ENCODE peak calls at places on chromosomes 4 and X, in four cellular contexts. M is dorsolateral prefrontal cortex, V is Calu3, Y is WTC11. L is an unnamed sample.

GRCh38 chr4:187603093-187603395 is 392.5 kb upstream of the ZFP42 start:
- DNase-seq in V (no peak), M (no peak), Y (no peak), L (no peak)

GRCh38 chr4:94285666-94286065 is 57.0 kb downstream of the HPGDS start:
- DNase-seq in M (no peak), Y (no peak), V (no peak), L (no peak)

GRCh38 chrX:38220024-38220935 is at the start of gene SRPX:
- DNase-seq in Y (peak), V (peak), M (no peak), L (peak)

GRCh38 chr4:57910151-57910550 is 800.0 kb upstream of the IGFBP7 start:
- DNase-seq in Y (no peak), M (no peak), V (no peak), L (no peak)

GRCh38 chr4:179071120-179071519 is 1628.9 kb upstream of the AGA start:
- DNase-seq in V (no peak), Y (no peak), M (no peak), L (no peak)

GRCh38 chr4:150583287-150584197 is 1.6 kb downstream of the MAB21L2 start:
- DNase-seq in V (no peak), Y (peak), M (peak), L (peak)

GRCh38 chr4:185096032-185096653 is 46.9 kb upstream of the SLC25A4 start:
- DNase-seq in V (peak), M (no peak), Y (no peak), L (peak)

GRCh38 chrX:14753436-14753835 is 119.4 kb downstream of the FANCB start:
- DNase-seq in M (no peak), V (no peak), Y (no peak), L (no peak)

GRCh38 chr4:151865327-151865726 is 104.5 kb upstream of the GATB start:
- DNase-seq in V (no peak), Y (no peak), M (peak), L (no peak)

GRCh38 chrX:134642394-134642793 is 15.9 kb downstream of the PLAC1 start:
- DNase-seq in V (no peak), Y (no peak), M (no peak), L (no peak)

GRCh38 chr4:71254451-71255012 is 84.3 kb upstream of the SLC4A4 start:
- DNase-seq in Y (no peak), M (no peak), V (no peak), L (no peak)

GRCh38 chr4:55921093-55921492 is 27.7 kb upstream of the CEP135 start:
- DNase-seq in Y (no peak), V (no peak), M (no peak), L (no peak)

GRCh38 chrX:68146054-68146453 is 287.2 kb downstream of the OPHN1 start:
- DNase-seq in V (peak), M (no peak), Y (no peak), L (no peak)

GRCh38 chr4:10571896-10572295 is 112.7 kb downstream of the CLNK start:
- DNase-seq in M (no peak), Y (no peak), V (no peak), L (no peak)

GRCh38 chrX:74422029-74422352 is 698 bp downstream of the SLC16A2 start:
- DNase-seq in V (no peak), M (no peak), Y (no peak), L (no peak)

GRCh38 chr4:90546114-90546513 is 418.9 kb downstream of the CCSER1 start:
- DNase-seq in V (peak), Y (no peak), M (no peak), L (no peak)

GRCh38 chrX:154412468-154412867 is 1.1 kb downstream of the TAFAZZIN start:
- DNase-seq in V (no peak), M (no peak), Y (no peak), L (peak)

GRCh38 chr4:62260256-62260655 is 1060.1 kb downstream of the ADGRL3 start:
- DNase-seq in Y (no peak), M (no peak), V (no peak), L (no peak)

GRCh38 chr4:141028024-141028529 is 105.2 kb downstream of the RNF150 start:
- DNase-seq in M (no peak), V (no peak), Y (no peak), L (no peak)

GRCh38 chrX:12439396-12439795 is 301.1 kb downstream of the FRMPD4 start:
- DNase-seq in M (no peak), V (no peak), Y (no peak), L (no peak)

GRCh38 chr4:47484169-47484568 is 906 bp upstream of the ATP10D start:
- DNase-seq in V (no peak), Y (no peak), M (no peak), L (no peak)

GRCh38 chrX:2692221-2693122 is 1.4 kb downstream of the CD99 start:
- DNase-seq in Y (no peak), V (no peak), M (no peak), L (peak)

GRCh38 chr4:149166365-149166764 is 649.3 kb downstream of the IQCM start:
- DNase-seq in V (no peak), Y (no peak), M (no peak), L (no peak)

GRCh38 chr4:125382995-125383394 is 68.2 kb downstream of the FAT4 start:
- DNase-seq in M (no peak), V (no peak), Y (no peak), L (no peak)

GRCh38 chrX:41922694-41923171 is 621 bp downstream of the CASK start:
- DNase-seq in M (no peak), V (peak), Y (peak), L (peak)

GRCh38 chr4:120057416-120057815 is 9.2 kb downstream of the MAD2L1 start:
- DNase-seq in M (no peak), V (no peak), Y (no peak), L (no peak)

GRCh38 chr4:83255584-83255983 is 29.0 kb downstream of the COQ2 start:
- DNase-seq in Y (no peak), M (no peak), V (no peak), L (no peak)

GRCh38 chr4:87516683-87517082 is 12.5 kb downstream of the SPARCL1 start:
- DNase-seq in V (no peak), M (no peak), Y (no peak), L (no peak)

GRCh38 chr4:2413821-2414610 is 4.4 kb downstream of the ZFYVE28 start:
- DNase-seq in V (no peak), Y (peak), M (no peak), L (no peak)

GRCh38 chr4:14262221-14262620 is 634.7 kb upstream of the BOD1L1 start:
- DNase-seq in Y (no peak), M (no peak), V (no peak), L (no peak)

GRCh38 chr4:169650227-169650936 is 30.0 kb downstream of the CLCN3 start:
- DNase-seq in V (no peak), M (no peak), Y (no peak), L (no peak)

GRCh38 chr4:140557831-140558435 is 10.8 kb downstream of the UCP1 start:
- DNase-seq in M (no peak), Y (no peak), V (no peak), L (no peak)

GRCh38 chrX:97490656-97491055 is 606.9 kb downstream of the RPA4 start:
- DNase-seq in Y (no peak), V (no peak), M (no peak), L (no peak)

GRCh38 chr4:121156822-121157769 is 7.0 kb downstream of the TNIP3 start:
- DNase-seq in Y (peak), M (no peak), V (peak), L (peak)

GRCh38 chr4:181958435-181958834 is 284.8 kb upstream of the TENM3 start:
- DNase-seq in M (no peak), V (no peak), Y (no peak), L (no peak)

GRCh38 chrX:131081772-131082755 is 23.9 kb downstream of the ARHGAP36 start:
- DNase-seq in M (no peak), V (no peak), Y (peak), L (no peak)

GRCh38 chr4:154707877-154708276 is 35.9 kb upstream of the LRAT start:
- DNase-seq in Y (no peak), M (no peak), V (peak), L (no peak)

GRCh38 chrX:110201799-110202198 is 116.1 kb downstream of the AMMECR1 start:
- DNase-seq in M (no peak), V (no peak), Y (no peak), L (no peak)

GRCh38 chr4:52935317-52935716 is 73.2 kb downstream of the RASL11B start:
- DNase-seq in Y (no peak), M (no peak), V (no peak), L (no peak)

GRCh38 chr4:54187148-54187547 is 41.9 kb upstream of the PDGFRA start:
- DNase-seq in V (no peak), Y (no peak), M (no peak), L (no peak)
- TF ChIP-seq CTCF in V (no peak), Y (no peak), M (no peak), L (no peak)

DNA sequence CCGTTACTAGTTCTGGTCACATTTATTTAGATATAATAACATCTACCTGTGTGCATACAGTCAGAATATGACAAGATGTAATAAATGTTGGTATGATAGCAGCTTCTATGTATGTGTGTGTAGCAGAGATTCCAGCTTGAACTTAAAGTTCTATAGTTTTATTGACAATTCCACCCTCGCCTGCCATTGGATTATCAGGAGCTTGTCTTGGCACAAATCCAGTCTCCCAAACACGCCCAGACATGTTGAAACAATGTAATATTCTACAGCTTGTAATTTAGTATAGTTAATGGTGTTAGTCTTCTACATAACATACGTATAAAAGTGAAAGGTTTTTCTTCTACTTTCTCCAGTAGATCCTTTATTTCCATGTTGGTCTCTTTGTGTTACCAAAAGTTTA is 44.4 kb downstream of the BBS12 start:
- DNase-seq in M (no peak), Y (no peak), V (no peak), L (no peak)
- TF ChIP-seq CTCF in M (no peak), Y (no peak), V (no peak), L (no peak)

GRCh38 chrX:48509619-48510018 is 827 bp downstream of the PORCN start:
- DNase-seq in M (no peak), V (no peak), Y (no peak), L (no peak)

GRCh38 chrX:48512371-48512935 is 3.7 kb downstream of the PORCN start:
- DNase-seq in Y (no peak), V (no peak), M (no peak), L (no peak)

GRCh38 chrX:48509245-48509590 is 426 bp downstream of the PORCN start:
- DNase-seq in Y (no peak), V (no peak), M (no peak), L (no peak)

GRCh38 chrX:48513670-48514069 is 4.9 kb downstream of the PORCN start:
- DNase-seq in Y (no peak), M (no peak), V (no peak), L (no peak)

DNA sequence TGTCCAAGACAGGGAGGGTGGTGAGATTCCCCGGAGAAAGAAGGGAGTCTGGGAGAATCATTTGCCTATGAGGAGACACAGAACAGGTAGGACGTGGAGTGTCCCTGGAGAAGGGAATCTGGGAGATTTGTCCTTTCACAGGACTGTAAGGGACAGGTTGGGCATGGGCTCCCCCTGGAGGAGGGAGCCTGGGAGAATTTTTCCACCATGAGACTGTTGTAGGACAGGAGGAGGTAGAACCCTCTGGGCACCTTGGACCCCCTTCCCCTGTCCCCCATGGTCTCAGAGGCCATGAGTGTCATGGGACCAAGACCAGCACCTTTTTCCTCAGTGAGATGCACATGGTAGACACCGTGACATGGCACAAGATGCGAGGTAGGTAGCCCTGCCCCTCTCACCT is 2.8 kb downstream of the PORCN start:
- DNase-seq in V (peak), Y (peak), M (no peak), L (peak)
- TF ChIP-seq CTCF in V (peak), Y (no peak), M (no peak), L (no peak)

GRCh38 chrX:140355922-140356321 is 148.9 kb downstream of the SOX3 start:
- DNase-seq in V (no peak), Y (no peak), M (no peak), L (no peak)

GRCh38 chrX:140362861-140363260 is 142.0 kb downstream of the SOX3 start:
- DNase-seq in M (no peak), Y (no peak), V (no peak), L (no peak)

GRCh38 chrX:140354431-140355120 is 150.3 kb downstream of the SOX3 start:
- DNase-seq in Y (no peak), V (no peak), M (no peak), L (no peak)

GRCh38 chrX:140360924-140361323 is 143.9 kb downstream of the SOX3 start:
- DNase-seq in Y (no peak), M (no peak), V (no peak), L (no peak)

GRCh38 chrX:140360284-140360683 is 144.6 kb downstream of the SOX3 start:
- DNase-seq in V (no peak), M (no peak), Y (no peak), L (no peak)
- TF ChIP-seq CTCF in V (no peak), M (no peak), Y (no peak), L (no peak)

GRCh38 chrX:50903387-50904027 is 7.0 kb upstream of the BMP15 start:
- DNase-seq in Y (peak), M (peak), V (peak), L (peak)
- TF ChIP-seq CTCF in Y (peak), M (peak), V (peak), L (peak)

GRCh38 chrX:136495043-136495442 is 2.3 kb upstream of the HTATSF1 start:
- DNase-seq in V (no peak), Y (no peak), M (no peak), L (no peak)

GRCh38 chrX:136488706-136489105 is 959 bp downstream of the BRS3 start:
- DNase-seq in V (no peak), M (no peak), Y (no peak), L (no peak)

GRCh38 chrX:136487647-136488046 is at the start of gene BRS3:
- DNase-seq in Y (no peak), M (no peak), V (no peak), L (no peak)

GRCh38 chrX:136496359-136496767 is 1.0 kb upstream of the HTATSF1 start:
- DNase-seq in Y (no peak), M (no peak), V (no peak), L (no peak)

GRCh38 chrX:136491832-136492231 is 4.1 kb downstream of the BRS3 start:
- DNase-seq in M (no peak), V (no peak), Y (no peak), L (no peak)
- TF ChIP-seq CTCF in M (no peak), V (no peak), Y (no peak), L (no peak)

GRCh38 chr4:67549123-67549522 is 3.8 kb upstream of the CENPC start:
- DNase-seq in Y (no peak), M (no peak), V (no peak), L (no peak)
- TF ChIP-seq CTCF in Y (no peak), M (peak), V (no peak), L (no peak)